ENCODE peak calls at places on chromosomes 5 and 9, in six cellular contexts. One of them, this sample, is unnamed.

GRCh38 chr5:108143581-108143980 is 238.3 kb downstream of the FBXL17 start:
- DNase-seq in PC-3: no peak
- DNase-seq in fibroblast of pulmonary artery: peak; percentile 60
- DNase-seq in fibroblast of mammary gland: peak; percentile 45
- DNase-seq in suprapubic skin: no peak
- DNase-seq in bronchial epithelial cell: peak; percentile 30
- DNase-seq in this sample: peak; percentile 16

GRCh38 chr9:88011005-88011766 is 36.9 kb upstream of the CDK20 start:
- DNase-seq in fibroblast of pulmonary artery: peak; percentile 18
- DNase-seq in fibroblast of mammary gland: peak; percentile 24
- DNase-seq in PC-3: peak; percentile 43
- DNase-seq in bronchial epithelial cell: no peak
- DNase-seq in suprapubic skin: no peak
- DNase-seq in this sample: no peak

GRCh38 chr5:1800470-1801060 is 642 bp upstream of the NDUFS6 start:
- DNase-seq in bronchial epithelial cell: peak; percentile 17
- DNase-seq in fibroblast of mammary gland: no peak
- DNase-seq in PC-3: peak; percentile 11
- DNase-seq in fibroblast of pulmonary artery: peak; percentile 19
- DNase-seq in suprapubic skin: peak; percentile 77
- DNase-seq in this sample: peak; percentile 43

GRCh38 chr9:5442400-5443011 is 4.8 kb upstream of the PLGRKT start:
- DNase-seq in bronchial epithelial cell: peak; percentile 65
- DNase-seq in PC-3: peak; percentile 67
- DNase-seq in suprapubic skin: no peak
- DNase-seq in fibroblast of mammary gland: peak; percentile 73
- DNase-seq in fibroblast of pulmonary artery: peak; percentile 81
- DNase-seq in this sample: peak; percentile 73

GRCh38 chr9:8857330-8858249 is 1058.0 kb upstream of the DMAC1 start:
- DNase-seq in fibroblast of pulmonary artery: peak; percentile 32
- DNase-seq in suprapubic skin: no peak
- DNase-seq in PC-3: no peak
- DNase-seq in fibroblast of mammary gland: peak; percentile 54
- DNase-seq in bronchial epithelial cell: no peak
- DNase-seq in this sample: peak; percentile 16

GRCh38 chr5:82720213-82720612 is 357.0 kb downstream of the TMEM167A start:
- DNase-seq in fibroblast of mammary gland: no peak
- DNase-seq in bronchial epithelial cell: no peak
- DNase-seq in fibroblast of pulmonary artery: peak; percentile 18
- DNase-seq in suprapubic skin: no peak
- DNase-seq in PC-3: no peak
- DNase-seq in this sample: no peak

GRCh38 chr5:62969409-62970120 is 390.9 kb downstream of the LRRC70 start:
- DNase-seq in bronchial epithelial cell: no peak
- DNase-seq in fibroblast of mammary gland: no peak
- DNase-seq in suprapubic skin: no peak
- DNase-seq in PC-3: no peak
- DNase-seq in fibroblast of pulmonary artery: no peak
- DNase-seq in this sample: no peak

GRCh38 chr5:177363565-177363964 is 5.8 kb downstream of the RGS14 start:
- DNase-seq in bronchial epithelial cell: no peak
- DNase-seq in fibroblast of pulmonary artery: no peak
- DNase-seq in fibroblast of mammary gland: no peak
- DNase-seq in suprapubic skin: no peak
- DNase-seq in PC-3: no peak
- DNase-seq in this sample: no peak

GRCh38 chr5:140342287-140342686 is 4.1 kb downstream of the HBEGF start:
- DNase-seq in bronchial epithelial cell: no peak
- DNase-seq in fibroblast of mammary gland: no peak
- DNase-seq in PC-3: no peak
- DNase-seq in suprapubic skin: no peak
- DNase-seq in fibroblast of pulmonary artery: no peak
- DNase-seq in this sample: no peak

GRCh38 chr5:72065751-72066255 is 41.5 kb upstream of the MAP1B start:
- DNase-seq in bronchial epithelial cell: no peak
- DNase-seq in fibroblast of pulmonary artery: peak; percentile 29
- DNase-seq in PC-3: no peak
- DNase-seq in fibroblast of mammary gland: no peak
- DNase-seq in suprapubic skin: no peak
- DNase-seq in this sample: peak; percentile 30

GRCh38 chr5:2017540-2018389 is 135.0 kb upstream of the IRX4 start:
- DNase-seq in fibroblast of pulmonary artery: peak; percentile 41
- DNase-seq in fibroblast of mammary gland: peak; percentile 30
- DNase-seq in PC-3: peak; percentile 52
- DNase-seq in suprapubic skin: no peak
- DNase-seq in bronchial epithelial cell: no peak
- DNase-seq in this sample: no peak

GRCh38 chr5:127012933-127013332 is 17.4 kb downstream of the MARCHF3 start:
- DNase-seq in fibroblast of mammary gland: peak; percentile 84
- DNase-seq in PC-3: no peak
- DNase-seq in bronchial epithelial cell: peak; percentile 14
- DNase-seq in suprapubic skin: no peak
- DNase-seq in fibroblast of pulmonary artery: peak; percentile 75
- DNase-seq in this sample: peak; percentile 84

GRCh38 chr5:95809414-95809960 is 13.0 kb downstream of the GLRX start:
- DNase-seq in bronchial epithelial cell: no peak
- DNase-seq in PC-3: peak; percentile 43
- DNase-seq in fibroblast of pulmonary artery: peak; percentile 72
- DNase-seq in fibroblast of mammary gland: peak; percentile 76
- DNase-seq in suprapubic skin: no peak
- DNase-seq in this sample: peak; percentile 70

GRCh38 chr9:89701221-89701798 is 96.5 kb downstream of the GADD45G start:
- DNase-seq in fibroblast of mammary gland: no peak
- DNase-seq in bronchial epithelial cell: no peak
- DNase-seq in fibroblast of pulmonary artery: no peak
- DNase-seq in suprapubic skin: peak; percentile 68
- DNase-seq in PC-3: no peak
- DNase-seq in this sample: no peak

GRCh38 chr5:34555699-34556513 is 100.2 kb upstream of the RAI14 start:
- DNase-seq in fibroblast of mammary gland: no peak
- DNase-seq in fibroblast of pulmonary artery: no peak
- DNase-seq in suprapubic skin: no peak
- DNase-seq in PC-3: peak; percentile 9
- DNase-seq in bronchial epithelial cell: peak; percentile 72
- DNase-seq in this sample: no peak

GRCh38 chr5:6321078-6321477 is 57.3 kb downstream of the MED10 start:
- DNase-seq in PC-3: no peak
- DNase-seq in suprapubic skin: no peak
- DNase-seq in fibroblast of pulmonary artery: no peak
- DNase-seq in bronchial epithelial cell: no peak
- DNase-seq in fibroblast of mammary gland: no peak
- DNase-seq in this sample: no peak

GRCh38 chr9:23492126-23493002 is 333.7 kb downstream of the ELAVL2 start:
- DNase-seq in suprapubic skin: no peak
- DNase-seq in fibroblast of mammary gland: peak; percentile 58
- DNase-seq in fibroblast of pulmonary artery: peak; percentile 1
- DNase-seq in PC-3: peak; percentile 89
- DNase-seq in bronchial epithelial cell: peak; percentile 76
- DNase-seq in this sample: no peak

GRCh38 chr9:75932026-75932425 is 41.6 kb downstream of the PCSK5 start:
- DNase-seq in suprapubic skin: no peak
- DNase-seq in fibroblast of pulmonary artery: no peak
- DNase-seq in fibroblast of mammary gland: no peak
- DNase-seq in bronchial epithelial cell: no peak
- DNase-seq in PC-3: no peak
- DNase-seq in this sample: no peak

GRCh38 chr5:135965504-135965903 is 10.7 kb upstream of the LECT2 start:
- DNase-seq in fibroblast of mammary gland: no peak
- DNase-seq in bronchial epithelial cell: no peak
- DNase-seq in fibroblast of pulmonary artery: no peak
- DNase-seq in PC-3: no peak
- DNase-seq in suprapubic skin: no peak
- DNase-seq in this sample: no peak

GRCh38 chr9:70168521-70168920 is 90.3 kb upstream of the SMC5 start:
- DNase-seq in fibroblast of pulmonary artery: no peak
- DNase-seq in fibroblast of mammary gland: no peak
- DNase-seq in suprapubic skin: no peak
- DNase-seq in bronchial epithelial cell: no peak
- DNase-seq in PC-3: no peak
- DNase-seq in this sample: no peak

GRCh38 chr5:170247363-170247762 is 14.6 kb downstream of the C5orf58 start:
- DNase-seq in fibroblast of pulmonary artery: peak; percentile 7
- DNase-seq in suprapubic skin: no peak
- DNase-seq in bronchial epithelial cell: no peak
- DNase-seq in fibroblast of mammary gland: peak; percentile 47
- DNase-seq in PC-3: peak; percentile 10
- DNase-seq in this sample: no peak

GRCh38 chr5:109900911-109901627 is 211.3 kb downstream of the MAN2A1 start:
- DNase-seq in fibroblast of pulmonary artery: no peak
- DNase-seq in bronchial epithelial cell: no peak
- DNase-seq in fibroblast of mammary gland: no peak
- DNase-seq in suprapubic skin: no peak
- DNase-seq in PC-3: peak; percentile 98
- DNase-seq in this sample: no peak

GRCh38 chr5:3277590-3278196 is 317.9 kb upstream of the IRX1 start:
- DNase-seq in fibroblast of pulmonary artery: no peak
- DNase-seq in fibroblast of mammary gland: no peak
- DNase-seq in PC-3: no peak
- DNase-seq in suprapubic skin: no peak
- DNase-seq in bronchial epithelial cell: no peak
- DNase-seq in this sample: no peak

GRCh38 chr5:86679529-86679928 is 61.8 kb downstream of the COX7C start:
- DNase-seq in fibroblast of pulmonary artery: peak; percentile 86
- DNase-seq in fibroblast of mammary gland: peak; percentile 93
- DNase-seq in PC-3: peak; percentile 79
- DNase-seq in bronchial epithelial cell: peak; percentile 63
- DNase-seq in suprapubic skin: no peak
- DNase-seq in this sample: peak; percentile 60

GRCh38 chr5:96893342-96893741 is 17.0 kb downstream of the ERAP2 start:
- DNase-seq in suprapubic skin: no peak
- DNase-seq in fibroblast of pulmonary artery: peak; percentile 85
- DNase-seq in PC-3: peak; percentile 35
- DNase-seq in bronchial epithelial cell: peak; percentile 77
- DNase-seq in fibroblast of mammary gland: peak; percentile 68
- DNase-seq in this sample: peak; percentile 50

GRCh38 chr5:151892393-151892792 is 32.3 kb downstream of the GLRA1 start:
- DNase-seq in bronchial epithelial cell: no peak
- DNase-seq in fibroblast of pulmonary artery: no peak
- DNase-seq in fibroblast of mammary gland: no peak
- DNase-seq in PC-3: peak; percentile 15
- DNase-seq in suprapubic skin: no peak
- DNase-seq in this sample: no peak

GRCh38 chr9:127977877-127978647 is 2.7 kb downstream of the EEIG1 start:
- DNase-seq in bronchial epithelial cell: no peak
- DNase-seq in fibroblast of mammary gland: peak; percentile 82
- DNase-seq in PC-3: peak; percentile 36
- DNase-seq in fibroblast of pulmonary artery: peak; percentile 91
- DNase-seq in suprapubic skin: no peak
- DNase-seq in this sample: peak; percentile 86
- TF ChIP-seq CTCF in bronchial epithelial cell: peak; percentile 14
- TF ChIP-seq CTCF in fibroblast of mammary gland: peak; percentile 8
- TF ChIP-seq CTCF in PC-3: peak; percentile 7
- TF ChIP-seq CTCF in fibroblast of pulmonary artery: no peak
- TF ChIP-seq CTCF in suprapubic skin: no peak
- TF ChIP-seq CTCF in this sample: no peak

GRCh38 chr5:175671013-175671412 is 13.1 kb downstream of the HRH2 start:
- DNase-seq in PC-3: no peak
- DNase-seq in bronchial epithelial cell: no peak
- DNase-seq in fibroblast of pulmonary artery: no peak
- DNase-seq in suprapubic skin: no peak
- DNase-seq in fibroblast of mammary gland: no peak
- DNase-seq in this sample: no peak
- H3K4me3 ChIP-seq in PC-3: no peak overlapping the region
- H3K4me3 ChIP-seq in bronchial epithelial cell: no peak overlapping the region
- H3K4me3 ChIP-seq in fibroblast of pulmonary artery: no peak overlapping the region
- H3K4me3 ChIP-seq in suprapubic skin: no peak overlapping the region
- H3K4me3 ChIP-seq in fibroblast of mammary gland: no peak overlapping the region
- H3K4me3 ChIP-seq in this sample: no peak overlapping the region

DNA sequence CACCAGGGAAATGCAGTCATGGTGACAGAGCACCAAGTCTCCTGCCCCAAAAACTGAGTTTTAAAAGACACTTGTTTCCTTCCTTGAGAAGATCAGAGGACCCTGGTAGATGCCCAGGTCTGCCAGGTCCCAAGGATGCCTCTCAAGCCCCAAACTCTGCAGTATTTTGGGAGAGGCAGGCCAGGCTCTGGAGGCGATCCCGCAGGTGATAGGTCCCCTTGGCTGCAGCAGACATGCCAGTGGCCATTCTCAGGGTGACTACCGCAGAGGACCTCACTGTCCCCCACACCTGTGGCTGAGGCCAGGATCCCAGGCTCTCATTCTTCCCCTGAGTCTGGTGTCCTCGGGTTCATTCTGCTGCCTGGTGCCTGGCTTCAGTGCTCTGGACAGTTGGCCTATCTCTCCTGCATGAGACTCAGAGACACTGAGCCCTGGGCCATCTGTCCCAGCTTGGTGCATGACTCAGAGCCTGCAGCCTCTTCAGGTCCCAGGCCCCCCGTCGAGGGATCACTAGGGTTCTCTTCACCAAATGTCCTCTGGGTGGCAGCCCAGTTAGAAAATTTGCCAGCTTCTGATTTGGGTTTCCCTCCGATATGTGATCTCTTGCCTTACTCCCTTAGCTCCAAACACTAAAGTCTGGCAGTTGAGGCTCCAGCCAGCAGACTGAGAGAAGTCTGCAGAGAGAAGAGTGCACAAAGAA is 59.7 kb upstream of the GARNL3 start:
- DNase-seq in fibroblast of mammary gland: peak; percentile 45
- DNase-seq in fibroblast of pulmonary artery: peak; percentile 37
- DNase-seq in PC-3: peak; percentile 33
- DNase-seq in suprapubic skin: no peak
- DNase-seq in bronchial epithelial cell: peak; percentile 16
- DNase-seq in this sample: no peak
- TF ChIP-seq CTCF in fibroblast of mammary gland: peak; percentile 28
- TF ChIP-seq CTCF in fibroblast of pulmonary artery: peak; percentile 32
- TF ChIP-seq CTCF in PC-3: no peak
- TF ChIP-seq CTCF in suprapubic skin: no peak
- TF ChIP-seq CTCF in bronchial epithelial cell: peak; percentile 25
- TF ChIP-seq CTCF in this sample: peak; percentile 34

DNA sequence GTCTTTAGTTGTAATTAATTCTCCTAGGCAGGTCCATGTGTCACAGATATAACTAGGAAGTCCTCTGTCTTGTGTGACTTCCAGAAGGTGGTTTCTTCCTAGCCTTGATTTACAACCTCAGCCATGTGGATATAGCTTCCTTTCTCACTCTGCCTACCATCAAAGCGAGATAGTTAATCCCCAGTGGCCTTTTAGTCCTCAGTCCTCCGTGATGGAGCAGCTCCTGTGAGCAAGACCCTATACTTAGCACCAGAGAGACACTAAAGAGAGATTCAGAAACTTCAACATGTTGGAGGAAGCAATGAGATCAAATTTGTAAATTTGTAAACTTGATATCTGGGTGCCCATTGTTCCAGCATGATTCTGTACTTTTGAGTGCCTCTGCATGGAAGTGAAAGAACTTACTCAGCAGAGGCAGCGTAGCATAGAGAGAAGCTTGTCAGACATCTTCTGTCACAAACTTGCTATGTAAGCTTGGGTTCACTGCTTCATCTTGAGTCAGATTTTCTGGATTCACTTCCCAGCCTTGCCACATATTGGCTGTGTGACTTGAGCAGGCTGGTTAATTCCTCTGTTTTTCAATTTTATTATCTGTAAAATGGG is 170.2 kb upstream of the NR3C1 start:
- DNase-seq in fibroblast of mammary gland: no peak
- DNase-seq in bronchial epithelial cell: no peak
- DNase-seq in fibroblast of pulmonary artery: no peak
- DNase-seq in suprapubic skin: no peak
- DNase-seq in PC-3: no peak
- DNase-seq in this sample: peak; percentile 35
- H3K4me3 ChIP-seq in fibroblast of mammary gland: no peak overlapping the region
- H3K4me3 ChIP-seq in bronchial epithelial cell: no peak overlapping the region
- H3K4me3 ChIP-seq in fibroblast of pulmonary artery: no peak overlapping the region
- H3K4me3 ChIP-seq in suprapubic skin: no peak overlapping the region
- H3K4me3 ChIP-seq in PC-3: no peak overlapping the region
- H3K4me3 ChIP-seq in this sample: no peak overlapping the region

GRCh38 chr9:133835273-133835901 is 97.2 kb upstream of the SARDH start:
- DNase-seq in bronchial epithelial cell: peak; percentile 46
- DNase-seq in fibroblast of mammary gland: no peak
- DNase-seq in PC-3: no peak
- DNase-seq in suprapubic skin: no peak
- DNase-seq in fibroblast of pulmonary artery: no peak
- DNase-seq in this sample: no peak
- TF ChIP-seq CTCF in bronchial epithelial cell: no peak
- TF ChIP-seq CTCF in fibroblast of mammary gland: no peak
- TF ChIP-seq CTCF in PC-3: no peak
- TF ChIP-seq CTCF in suprapubic skin: no peak
- TF ChIP-seq CTCF in fibroblast of pulmonary artery: no peak
- TF ChIP-seq CTCF in this sample: no peak

This sample was measured in foreskin fibroblast.